ENCODE peak calls at places on chromosomes 12 and 14, in six cellular contexts. A is NCI-H187; C is stimulated activated CD4-positive, alpha-beta T cell treated with anti-CD3 and anti-CD28 coated beads, Interleukin-4, amount 100 ng/mL, for 48 hours; S is kidney glomerular epithelial cell; X is HL-60; F is heart right ventricle. B is an unnamed sample.

GRCh38 chr14:102390064-102390463 is 27.3 kb downstream of the TECPR2 start:
- DNase-seq in S (no peak), F (no peak), X (no peak), C (no peak), A (no peak), B (no peak)

GRCh38 chr14:94665121-94665520 is 52.9 kb downstream of the SERPINA3 start:
- DNase-seq in S (no peak), C (no peak), F (no peak), A (no peak), X (no peak), B (no peak)

GRCh38 chr12:101209319-101210302 is at the start of gene SLC5A8:
- DNase-seq in X (no peak), F (no peak), S (no peak), C (no peak), A (no peak), B (peak; percentile 46)

GRCh38 chr14:73467800-73468199 is 9.5 kb upstream of the NUMB start:
- DNase-seq in C (no peak), X (no peak), F (no peak), A (no peak), S (no peak), B (no peak)

GRCh38 chr12:103986823-103987222 is 21.2 kb downstream of the TDG start:
- DNase-seq in X (no peak), C (no peak), A (no peak), S (peak; percentile 47), F (no peak), B (no peak)

GRCh38 chr12:28905220-28905940 is 243.7 kb upstream of the FAR2 start:
- DNase-seq in S (no peak), F (no peak), C (no peak), X (no peak), A (no peak), B (no peak)

GRCh38 chr14:21191809-21192446 is 36.1 kb upstream of the OR5AU1 start:
- DNase-seq in S (no peak), X (peak; percentile 34), A (peak; percentile 92), F (peak; percentile 58), C (peak; percentile 52), B (peak; percentile 87)

GRCh38 chr14:33052899-33053400 is 114.3 kb downstream of the NPAS3 start:
- DNase-seq in F (no peak), A (no peak), C (no peak), X (no peak), S (no peak), B (no peak)

GRCh38 chr14:50947446-50947845 is 3.2 kb upstream of the PYGL start:
- DNase-seq in X (no peak), A (no peak), S (no peak), F (no peak), C (no peak), B (no peak)

GRCh38 chr14:100677152-100677924 is 49.4 kb upstream of the DLK1 start:
- DNase-seq in S (no peak), F (peak; percentile 55), A (no peak), C (no peak), X (peak; percentile 44), B (no peak)

GRCh38 chr12:74620932-74621331 is 83.3 kb downstream of the ATXN7L3B start:
- DNase-seq in S (no peak), A (no peak), X (no peak), F (no peak), C (no peak), B (no peak)

GRCh38 chr12:124481257-124481750 is 86.1 kb downstream of the NCOR2 start:
- DNase-seq in A (no peak), X (no peak), F (no peak), C (no peak), S (no peak), B (no peak)

GRCh38 chr12:49824886-49825285 is 3.3 kb downstream of the NCKAP5L start:
- DNase-seq in F (no peak), X (peak; percentile 41), S (no peak), A (no peak), C (no peak), B (no peak)

GRCh38 chr14:99758915-99759545 is 34.2 kb upstream of the EML1 start:
- DNase-seq in C (no peak), X (no peak), A (no peak), S (no peak), F (no peak), B (no peak)

GRCh38 chr14:94613720-94614644 is 1.8 kb downstream of the SERPINA3 start:
- DNase-seq in C (no peak), A (no peak), F (no peak), S (no peak), X (no peak), B (no peak)

GRCh38 chr14:81453166-81453766 is 53.1 kb upstream of the STON2 start:
- DNase-seq in A (peak; percentile 28), X (no peak), C (no peak), S (peak; percentile 34), F (peak; percentile 51), B (peak; percentile 8)

GRCh38 chr14:25406818-25407217 is 356.9 kb upstream of the STXBP6 start:
- DNase-seq in C (no peak), X (peak; percentile 8), F (no peak), A (peak; percentile 7), S (no peak), B (no peak)

GRCh38 chr14:53338192-53338591 is 185.1 kb upstream of the DDHD1 start:
- DNase-seq in C (no peak), A (no peak), F (no peak), S (no peak), X (no peak), B (no peak)

GRCh38 chr12:53670308-53670707 is 5.6 kb downstream of the ATP5MC2 start:
- DNase-seq in S (no peak), C (no peak), A (no peak), F (no peak), X (no peak), B (no peak)

GRCh38 chr12:91922139-91922538 is 223.5 kb downstream of the BTG1 start:
- DNase-seq in A (no peak), C (no peak), S (no peak), F (no peak), X (no peak), B (no peak)

GRCh38 chr12:92696240-92696639 is 6.5 kb upstream of the PLEKHG7 start:
- DNase-seq in X (peak; percentile 10), A (no peak), F (no peak), S (no peak), C (no peak), B (no peak)

GRCh38 chr12:124861492-124861891 is 2.2 kb downstream of the SCARB1 start:
- DNase-seq in S (no peak), A (no peak), F (peak; percentile 77), X (no peak), C (no peak), B (no peak)

GRCh38 chr12:124389537-124390441 is 94.9 kb downstream of the RFLNA start:
- DNase-seq in F (no peak), C (no peak), X (no peak), A (no peak), S (no peak), B (no peak)

GRCh38 chr14:23544511-23545447 is 6.8 kb downstream of the ZFHX2 start:
- DNase-seq in C (no peak), A (peak; percentile 89), S (no peak), X (no peak), F (peak; percentile 66), B (peak; percentile 47)

GRCh38 chr14:103705524-103706284 is 9.5 kb downstream of the XRCC3 start:
- DNase-seq in A (no peak), F (no peak), X (no peak), C (no peak), S (no peak), B (no peak)

GRCh38 chr14:65159281-65160062 is 57.2 kb upstream of the MAX start:
- DNase-seq in A (no peak), F (no peak), S (peak; percentile 36), X (no peak), C (no peak), B (no peak)

GRCh38 chr14:92607702-92608429 is 94.3 kb downstream of the RIN3 start:
- DNase-seq in S (peak; percentile 12), X (no peak), F (no peak), C (no peak), A (no peak), B (no peak)

GRCh38 chr12:120941412-120941811 is 36.9 kb upstream of the HNF1A start:
- DNase-seq in C (no peak), A (no peak), S (no peak), F (no peak), X (no peak), B (no peak)

GRCh38 chr12:13981296-13981962 is at the start of gene GRIN2B:
- DNase-seq in S (peak; percentile 27), C (no peak), F (no peak), X (no peak), A (no peak), B (no peak)

GRCh38 chr12:40171501-40171900 is 53.3 kb upstream of the LRRK2 start:
- DNase-seq in X (no peak), S (no peak), F (no peak), C (no peak), A (no peak), B (no peak)

GRCh38 chr12:76288218-76288617 is 60.0 kb downstream of the BBS10 start:
- DNase-seq in X (no peak), C (no peak), A (no peak), F (no peak), S (no peak), B (no peak)

B was measured in NCI-H510A.